ENCODE peak calls at places on chromosome X, in nine cellular contexts. H, L, E, D, I, S, Y, R and B are unnamed samples.
A peak's percentile ranks its signal among the peaks of the same experiment; 100 is the strongest.

GRCh38 chrX:39475372-39475771 is 622.4 kb downstream of the BCOR start:
- DNase-seq in I (no peak), S (no peak), R (no peak), Y (no peak), E (no peak), D (peak; percentile 4), H (no peak), L (no peak), B (peak; percentile 83)

GRCh38 chrX:104842646-104843045 is 276.6 kb downstream of the IL1RAPL2 start:
- DNase-seq in I (no peak), S (no peak), Y (no peak), E (no peak), H (no peak), D (no peak), L (no peak), R (no peak), B (no peak)

GRCh38 chrX:29627833-29628232 is 587.5 kb upstream of the MAGEB2 start:
- DNase-seq in E (no peak), H (no peak), R (no peak), L (no peak), I (no peak), D (no peak), Y (no peak), S (no peak), B (no peak)

GRCh38 chrX:46755656-46756055 is 3.3 kb downstream of the SLC9A7 start:
- DNase-seq in Y (no peak), E (no peak), S (no peak), I (no peak), R (no peak), D (no peak), L (no peak), H (no peak), B (no peak)

GRCh38 chrX:46547857-46548256 is 2.6 kb upstream of the ZNF674 start:
- DNase-seq in L (no peak), E (no peak), R (no peak), Y (no peak), D (peak; percentile 81), H (no peak), I (no peak), S (no peak), B (no peak)

GRCh38 chrX:152926279-152926678 is 28.4 kb downstream of the ZNF185 start:
- DNase-seq in R (peak; percentile 37), H (peak; percentile 53), E (peak; percentile 76), Y (peak; percentile 23), I (peak; percentile 62), D (peak; percentile 83), L (peak; percentile 57), S (no peak), B (peak; percentile 87)

GRCh38 chrX:74925210-74926088 is at the start of gene NEXMIF:
- DNase-seq in Y (no peak), R (peak; percentile 22), L (peak; percentile 8), I (peak; percentile 61), H (no peak), D (no peak), S (peak; percentile 47), E (peak; percentile 65), B (no peak)

GRCh38 chrX:1242901-1243402 is 25.7 kb upstream of the CSF2RA start:
- DNase-seq in D (peak; percentile 62), H (no peak), Y (no peak), R (no peak), I (no peak), E (peak; percentile 41), L (no peak), S (no peak), B (peak; percentile 82)

GRCh38 chrX:55488559-55489314 is 911 bp downstream of the USP51 start:
- DNase-seq in R (peak; percentile 64), S (peak; percentile 83), E (peak; percentile 59), H (peak; percentile 28), I (peak; percentile 46), D (peak; percentile 45), L (peak; percentile 53), Y (peak; percentile 50), B (peak; percentile 80)

GRCh38 chrX:29903365-29903764 is 312.0 kb upstream of the MAGEB2 start:
- DNase-seq in R (no peak), Y (peak; percentile 52), E (no peak), D (no peak), S (no peak), H (no peak), L (no peak), I (no peak), B (no peak)

GRCh38 chrX:72050011-72050410 is 81.7 kb downstream of the RTL5 start:
- DNase-seq in R (no peak), L (no peak), E (no peak), S (no peak), Y (no peak), D (no peak), I (no peak), H (no peak), B (peak; percentile 4)

GRCh38 chrX:115957862-115958490 is 212.6 kb upstream of the AGTR2 start:
- DNase-seq in Y (no peak), D (peak; percentile 32), I (peak; percentile 17), S (no peak), R (no peak), L (peak; percentile 36), E (no peak), H (no peak), B (peak; percentile 81)

GRCh38 chrX:22095306-22095705 is 63.2 kb downstream of the PHEX start:
- DNase-seq in S (peak; percentile 46), D (peak; percentile 12), R (no peak), H (no peak), L (no peak), I (no peak), E (no peak), Y (no peak), B (peak; percentile 51)

GRCh38 chrX:9905721-9906120 is 61.4 kb upstream of the CLDN34 start:
- DNase-seq in I (no peak), H (no peak), S (no peak), D (no peak), E (no peak), R (no peak), L (no peak), Y (no peak), B (no peak)

GRCh38 chrX:153970398-153971123 is 1.1 kb downstream of the HCFC1 start:
- DNase-seq in H (no peak), S (peak; percentile 68), R (no peak), I (peak; percentile 43), D (peak; percentile 54), L (no peak), E (peak; percentile 71), Y (peak; percentile 70), B (peak; percentile 79)